ENCODE peak calls at places on chromosomes 3 and 15, in nine cellular contexts. Q is CD8-positive, alpha-beta memory T cell; S is tibial artery; Y is right cardiac atrium; Z is endothelial cell of umbilical vein; K is colonic mucosa; D is tibial nerve; V is spleen; M is effector memory CD4-positive, alpha-beta T cell. X is an unnamed sample.
A peak's percentile ranks its signal among the peaks of the same experiment; 100 is the strongest.

GRCh38 chr3:123322866-123323265 is 121.1 kb downstream of the SEC22A start:
- DNase-seq in S (peak; percentile 17), Y (no peak), Q (no peak), D (no peak), Z (no peak), M (no peak), K (no peak), V (peak; percentile 58), X (peak; percentile 5)

GRCh38 chr3:197847866-197848401 is 56.9 kb downstream of the LRCH3 start:
- DNase-seq in Z (peak; percentile 61), V (no peak), Y (no peak), S (no peak), K (peak; percentile 22), M (no peak), Q (peak; percentile 54), D (no peak), X (no peak)

GRCh38 chr3:131349946-131350347 is 31.6 kb upstream of the NUDT16 start:
- DNase-seq in D (no peak), M (no peak), Z (no peak), Q (no peak), S (no peak), V (no peak), Y (peak; percentile 47), K (no peak), X (no peak)

GRCh38 chr3:119559441-119559963 is at the start of gene CD80:
- DNase-seq in V (peak; percentile 83), Y (peak; percentile 78), D (peak; percentile 36), Z (peak; percentile 41), S (peak; percentile 41), Q (peak; percentile 17), M (peak; percentile 29), K (peak; percentile 70), X (peak; percentile 66)

GRCh38 chr3:10255835-10256234 is 7.6 kb downstream of the TATDN2 start:
- DNase-seq in K (no peak), V (no peak), S (no peak), Q (no peak), D (no peak), Z (no peak), M (no peak), Y (no peak), X (no peak)

GRCh38 chr3:128112406-128112968 is 11.1 kb downstream of the RUVBL1 start:
- DNase-seq in S (no peak), K (no peak), D (no peak), Y (no peak), M (peak; percentile 27), Z (peak; percentile 89), Q (peak; percentile 49), V (no peak), X (no peak)

GRCh38 chr15:65377976-65378366 is at the start of gene IGDCC3:
- DNase-seq in K (no peak), Q (no peak), D (no peak), Z (no peak), Y (no peak), S (no peak), M (no peak), V (no peak), X (peak; percentile 7)

GRCh38 chr3:81380234-81380633 is 381.2 kb downstream of the GBE1 start:
- DNase-seq in V (no peak), Y (peak; percentile 17), K (no peak), S (no peak), Z (no peak), D (no peak), Q (no peak), M (no peak), X (no peak)

GRCh38 chr3:32181801-32182200 is 56.7 kb upstream of the CMTM8 start:
- DNase-seq in V (no peak), Q (no peak), Y (no peak), K (no peak), D (no peak), Z (no peak), M (no peak), S (no peak), X (no peak)

GRCh38 chr3:30221622-30222021 is 384.8 kb upstream of the TGFBR2 start:
- DNase-seq in S (no peak), D (no peak), V (no peak), Y (no peak), Z (no peak), Q (no peak), M (no peak), K (no peak), X (no peak)

GRCh38 chr15:41936649-41937567 is 35.4 kb downstream of the EHD4 start:
- DNase-seq in Q (peak; percentile 78), D (no peak), S (no peak), K (no peak), V (peak; percentile 86), Z (peak; percentile 97), M (peak; percentile 81), Y (peak; percentile 78), X (peak; percentile 25)

GRCh38 chr3:8482960-8483665 is 18.5 kb upstream of the LMCD1 start:
- DNase-seq in D (peak; percentile 56), S (peak; percentile 72), K (peak; percentile 51), V (no peak), M (no peak), Q (no peak), Z (peak; percentile 96), Y (peak; percentile 83), X (peak; percentile 83)

GRCh38 chr3:197373096-197373495 is 74.7 kb upstream of the DLG1 start:
- DNase-seq in Z (no peak), S (no peak), V (peak; percentile 28), K (no peak), M (no peak), Q (no peak), D (no peak), Y (no peak), X (no peak)

GRCh38 chr15:92011611-92012367 is 158.3 kb downstream of the SLCO3A1 start:
- DNase-seq in Z (no peak), S (no peak), V (no peak), M (no peak), Y (peak; percentile 75), K (no peak), Q (no peak), D (no peak), X (no peak)

GRCh38 chr3:18445421-18446066 is 20.4 kb upstream of the SATB1 start:
- DNase-seq in K (peak; percentile 41), Q (peak; percentile 95), S (no peak), Y (no peak), M (peak; percentile 58), V (peak; percentile 90), Z (no peak), D (no peak), X (peak; percentile 27)

DNA sequence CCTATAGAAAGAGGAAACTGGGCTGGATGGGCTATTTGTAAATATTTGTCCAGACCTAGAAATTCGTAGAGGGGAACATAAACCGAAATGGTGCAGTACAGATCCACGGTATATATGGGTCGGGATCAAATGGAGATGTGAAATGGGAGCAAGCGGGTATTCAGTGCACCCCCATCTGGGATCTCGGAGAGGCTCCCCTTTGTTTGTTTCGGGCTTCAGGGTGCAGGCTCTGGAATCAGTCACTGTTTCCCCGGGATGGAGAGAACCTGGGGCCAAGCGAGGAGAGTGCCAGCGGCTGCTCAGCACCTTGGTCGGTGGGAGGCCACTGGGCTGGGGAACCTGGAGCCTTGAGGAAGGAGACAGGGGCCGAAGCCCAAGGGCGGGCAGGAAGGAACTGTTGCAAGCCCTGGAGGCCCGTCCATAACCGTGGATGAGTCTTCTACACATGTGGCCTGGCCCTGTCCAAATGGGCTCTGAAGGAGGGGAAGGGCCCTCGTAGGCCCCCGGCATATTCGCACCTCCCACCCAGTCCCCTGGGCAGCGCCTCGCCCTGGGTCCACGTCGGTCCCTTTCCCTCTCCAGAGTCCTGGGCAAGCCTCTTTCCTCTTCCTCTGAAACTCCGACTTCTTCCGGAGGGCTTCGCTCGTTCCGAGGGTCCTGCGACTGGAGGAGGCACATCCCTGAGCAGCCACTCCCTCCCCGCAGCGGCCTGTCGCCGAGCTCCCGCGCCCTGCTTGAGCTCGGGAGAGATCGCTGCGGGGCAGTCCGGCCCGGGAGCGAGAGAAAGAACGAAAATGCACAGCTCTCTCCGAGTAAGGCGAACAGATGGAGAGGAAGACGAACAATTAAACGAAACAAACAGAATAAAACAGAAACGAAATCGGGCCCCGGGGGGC is 3.0 kb downstream of the ISL2 start:
- DNase-seq in V (no peak), Y (no peak), Q (no peak), K (no peak), Z (peak; percentile 62), S (no peak), M (no peak), D (no peak), X (no peak)
- H3K4me1 ChIP-seq in V (peaks cover 76% of the 10 kb centered on the region), Y (peaks cover 7% of the 10 kb centered on the region), Q (peaks cover 58% of the 10 kb centered on the region), K (peaks cover 41% of the 10 kb centered on the region), Z (peaks cover 24% of the 10 kb centered on the region), S (peaks cover 67% of the 10 kb centered on the region), M (peaks cover 72% of the 10 kb centered on the region), D (peaks cover 41% of the 10 kb centered on the region), X (peaks cover 58% of the 10 kb centered on the region)

DNA sequence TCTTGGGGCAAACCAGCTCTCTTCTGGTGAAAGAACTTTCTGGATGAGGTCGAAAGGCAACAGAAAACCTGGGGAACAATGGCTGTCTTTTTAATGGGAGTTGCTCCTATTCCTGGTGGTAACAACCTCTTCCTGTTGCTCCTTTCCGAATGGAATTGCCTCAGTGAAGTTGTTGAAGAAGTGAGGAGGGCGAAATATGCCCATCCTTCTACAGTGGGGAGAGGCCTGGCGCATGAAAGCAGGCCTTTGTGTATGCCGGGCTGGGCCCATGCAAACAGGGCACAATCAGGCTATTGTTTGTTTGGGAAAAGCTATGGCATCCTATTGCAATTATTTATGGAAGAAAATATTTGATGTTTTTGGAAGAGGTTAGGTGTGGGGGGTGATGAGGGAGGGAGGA is 166.9 kb downstream of the IGF1R start:
- DNase-seq in Y (no peak), Q (no peak), M (no peak), S (no peak), V (no peak), K (no peak), Z (no peak), D (no peak), X (no peak)
- H3K27me3 ChIP-seq in Y (no peaks in the 10 kb centered on the region), Q (no peaks in the 10 kb centered on the region), M (no peaks in the 10 kb centered on the region), S (no peaks in the 10 kb centered on the region), V (no peaks in the 10 kb centered on the region), K (no peaks in the 10 kb centered on the region), Z (no peaks in the 10 kb centered on the region), D (no peaks in the 10 kb centered on the region), X (no peaks in the 10 kb centered on the region)

GRCh38 chr3:38133557-38134405 is 3.1 kb downstream of the ACAA1 start:
- DNase-seq in Z (no peak), K (peak; percentile 70), D (no peak), Y (no peak), Q (no peak), V (no peak), M (no peak), S (no peak), X (peak; percentile 74)
- H3K4me1 ChIP-seq in Z (peaks cover 14% of the 10 kb centered on the region), K (peaks cover 21% of the 10 kb centered on the region), D (peaks cover 16% of the 10 kb centered on the region), Y (peaks cover 12% of the 10 kb centered on the region), Q (peaks cover 20% of the 10 kb centered on the region), V (peaks cover 24% of the 10 kb centered on the region), M (peaks cover 22% of the 10 kb centered on the region), S (peaks cover 48% of the 10 kb centered on the region), X (peaks cover 72% of the 10 kb centered on the region)

DNA sequence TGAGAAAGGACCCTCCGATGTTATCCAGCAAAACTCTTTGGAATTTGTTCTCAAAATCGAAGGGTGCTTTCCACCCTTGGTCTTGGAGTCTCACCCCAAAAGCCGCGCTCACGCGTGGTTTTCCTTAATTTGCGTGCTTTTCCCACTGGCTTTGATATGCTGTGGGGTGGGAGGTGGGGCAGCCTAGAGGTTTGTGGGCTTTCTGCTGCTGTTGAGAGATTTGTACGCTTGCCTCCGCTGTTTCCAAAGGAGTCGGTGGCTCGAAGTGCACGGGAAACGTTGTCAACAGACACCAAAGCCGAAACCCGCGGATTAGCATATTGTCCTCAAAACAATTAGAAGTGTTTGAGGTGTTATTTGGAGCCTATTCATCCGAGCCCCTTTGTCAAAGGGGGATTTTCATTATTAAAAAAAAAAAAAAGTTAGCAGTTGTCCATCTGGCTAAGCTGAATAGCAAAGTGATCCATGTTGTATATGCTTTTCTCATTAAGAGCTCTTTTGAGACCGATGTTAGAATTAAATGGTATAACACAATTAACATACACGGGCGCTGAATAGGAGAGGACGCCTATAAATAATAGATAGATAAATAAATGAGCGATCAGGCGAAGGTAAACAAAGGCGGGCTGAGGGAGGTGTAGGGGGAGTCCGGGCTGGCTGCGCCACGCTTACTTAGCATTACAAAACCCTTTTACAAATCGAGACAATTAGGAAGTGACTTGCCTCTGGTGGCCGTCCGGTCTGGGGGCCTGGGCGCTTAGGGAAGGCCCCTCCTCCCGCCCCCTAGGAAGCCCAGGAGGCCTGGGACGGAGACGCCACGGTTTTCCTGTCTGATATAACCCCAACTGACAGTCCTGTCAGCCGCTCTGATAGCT is 3.3 kb downstream of the SOX14 start:
- DNase-seq in M (no peak), S (no peak), K (no peak), Q (no peak), Y (no peak), V (no peak), D (no peak), Z (no peak), X (no peak)
- H3K27me3 ChIP-seq in M (peaks cover 29% of the 10 kb centered on the region), S (peaks cover 100% of the 10 kb centered on the region), K (peaks cover 96% of the 10 kb centered on the region), Q (peaks cover 16% of the 10 kb centered on the region), Y (peaks cover 5% of the 10 kb centered on the region), V (peaks cover 16% of the 10 kb centered on the region), D (peaks cover 100% of the 10 kb centered on the region), Z (peaks cover 99% of the 10 kb centered on the region), X (no peaks in the 10 kb centered on the region)